ENCODE peak calls at places on chromosomes 2 and 18, in seven cellular contexts. T is heart left ventricle, W is adrenal gland, D is right lobe of liver, O is stomach, B is tibial nerve, Q is IMR-90. Y is an unnamed sample.
A peak's percentile ranks its signal among the peaks of the same experiment; 100 is the strongest.

GRCh38 chr2:3626118-3626816 is 31.4 kb downstream of the COLEC11 start:
- DNase-seq in T (no peak), W (no peak), D (no peak), O (peak; percentile 17), B (no peak), Q (peak; percentile 74), Y (no peak)

GRCh38 chr18:45456076-45457066 is 158.9 kb upstream of the SLC14A2 start:
- DNase-seq in T (peak; percentile 18), W (peak; percentile 26), D (no peak), O (no peak), B (peak; percentile 18), Q (no peak), Y (no peak)

GRCh38 chr2:100960688-100961087 is 41.4 kb upstream of the RPL31 start:
- DNase-seq in T (no peak), W (no peak), D (no peak), O (no peak), B (no peak), Q (no peak), Y (no peak)

GRCh38 chr18:37251679-37252078 is 313.9 kb downstream of the CELF4 start:
- DNase-seq in T (no peak), W (no peak), D (no peak), O (peak; percentile 32), B (no peak), Q (no peak), Y (no peak)

GRCh38 chr2:128359841-128360240 is 41.2 kb upstream of the HS6ST1 start:
- DNase-seq in T (no peak), W (no peak), D (no peak), O (no peak), B (no peak), Q (no peak), Y (peak; percentile 38)

GRCh38 chr2:43426305-43427031 is 169.4 kb downstream of the THADA start:
- DNase-seq in T (peak; percentile 36), W (peak; percentile 84), D (peak; percentile 69), O (peak; percentile 63), B (no peak), Q (peak; percentile 98), Y (peak; percentile 74)

GRCh38 chr2:85853499-85854165 is 35.2 kb downstream of the ST3GAL5 start:
- DNase-seq in T (no peak), W (no peak), D (no peak), O (no peak), B (no peak), Q (no peak), Y (peak; percentile 34)

GRCh38 chr2:198863655-198864054 is 594.1 kb downstream of the SATB2 start:
- DNase-seq in T (no peak), W (no peak), D (no peak), O (no peak), B (no peak), Q (peak; percentile 58), Y (no peak)

GRCh38 chr18:59383831-59384230 is 24.8 kb upstream of the LMAN1 start:
- DNase-seq in T (no peak), W (no peak), D (no peak), O (no peak), B (no peak), Q (no peak), Y (no peak)

GRCh38 chr2:53787255-53787910 is 539 bp downstream of the ERLEC1 start:
- DNase-seq in T (no peak), W (no peak), D (no peak), O (no peak), B (no peak), Q (peak; percentile 48), Y (no peak)

GRCh38 chr2:85997016-85997970 is 108.4 kb downstream of the POLR1A start:
- DNase-seq in T (peak; percentile 34), W (peak; percentile 91), D (no peak), O (no peak), B (no peak), Q (peak; percentile 16), Y (peak; percentile 60)

GRCh38 chr2:178200331-178200730 is 6.0 kb downstream of the OSBPL6 start:
- DNase-seq in T (no peak), W (no peak), D (no peak), O (no peak), B (no peak), Q (no peak), Y (no peak)

GRCh38 chr2:137202310-137202709 is 437.0 kb downstream of the THSD7B start:
- DNase-seq in T (no peak), W (no peak), D (no peak), O (no peak), B (no peak), Q (no peak), Y (no peak)

GRCh38 chr2:164661349-164661748 is 40.1 kb upstream of the GRB14 start:
- DNase-seq in T (no peak), W (no peak), D (no peak), O (no peak), B (no peak), Q (peak; percentile 1), Y (no peak)

GRCh38 chr2:163732718-163733117 is 3.1 kb downstream of the FIGN start:
- DNase-seq in T (no peak), W (no peak), D (no peak), O (no peak), B (no peak), Q (no peak), Y (no peak)

GRCh38 chr2:210195066-210195852 is 24.1 kb upstream of the KANSL1L start:
- DNase-seq in T (no peak), W (no peak), D (peak; percentile 21), O (no peak), B (no peak), Q (peak; percentile 58), Y (no peak)

GRCh38 chr18:23614413-23614812 is 28.1 kb upstream of the NPC1 start:
- DNase-seq in T (no peak), W (no peak), D (no peak), O (no peak), B (no peak), Q (no peak), Y (no peak)
- TF ChIP-seq POLR2A in T (no peak), W (no peak), D (no peak), O (no peak), B (no peak), Q (no peak), Y (no peak)

GRCh38 chr2:60508307-60508706 is 45.1 kb downstream of the BCL11A start:
- DNase-seq in T (no peak), W (no peak), D (no peak), O (no peak), B (no peak), Q (no peak), Y (no peak)
- H3K27ac ChIP-seq in T (no peak overlapping the region), W (no peak overlapping the region), D (no peak overlapping the region), O (no peak overlapping the region), B (no peak overlapping the region), Q (no peak overlapping the region), Y (no peak overlapping the region)

GRCh38 chr2:130336877-130337734 is 5.6 kb upstream of the IMP4 start:
- DNase-seq in T (peak; percentile 80), W (peak; percentile 79), D (peak; percentile 66), O (peak; percentile 90), B (peak; percentile 47), Q (peak; percentile 77), Y (peak; percentile 86)
- TF ChIP-seq POLR2A in T (no peak), W (no peak), D (no peak), O (peak; percentile 8), B (no peak), Q (peak; percentile 97), Y (no peak)

GRCh38 chr18:62612246-62612645 is 89.4 kb downstream of the ZCCHC2 start:
- DNase-seq in T (no peak), W (no peak), D (no peak), O (no peak), B (no peak), Q (no peak), Y (no peak)
- H3K27ac ChIP-seq in T (peak overlapping the region; percentile 66), W (no peak overlapping the region), D (no peak overlapping the region), O (no peak overlapping the region), B (no peak overlapping the region), Q (no peak overlapping the region), Y (no peak overlapping the region)

GRCh38 chr2:98470851-98471255 is 26.2 kb downstream of the INPP4A start:
- DNase-seq in T (no peak), W (no peak), D (no peak), O (no peak), B (no peak), Q (no peak), Y (no peak)
- TF ChIP-seq POLR2A in T (no peak), W (no peak), D (no peak), O (no peak), B (no peak), Q (no peak), Y (no peak)

DNA sequence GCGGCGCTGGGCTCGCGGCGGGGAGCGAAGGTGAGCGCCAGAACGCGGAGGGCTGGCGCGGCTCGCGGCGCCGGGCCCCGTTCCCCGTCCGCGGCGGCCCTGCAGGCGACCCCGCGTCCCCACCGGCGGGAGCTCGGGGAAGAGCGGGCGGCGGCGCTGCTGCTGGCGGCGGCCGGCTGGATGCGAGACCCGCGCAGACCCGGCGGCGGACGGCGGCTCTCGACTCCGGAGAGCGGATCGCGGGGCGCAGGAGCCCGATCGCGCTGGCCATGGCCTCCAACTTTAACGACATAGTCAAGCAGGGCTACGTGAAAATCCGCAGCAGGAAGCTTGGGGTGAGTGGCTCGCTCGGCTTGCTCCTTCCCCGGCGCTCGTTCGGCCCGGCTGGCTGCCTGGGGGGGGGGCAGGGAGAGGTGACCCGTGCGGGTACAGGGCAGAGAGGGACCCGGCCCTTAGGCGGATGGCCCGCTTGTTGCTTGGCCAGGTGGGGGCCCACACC is 337 bp downstream of the DOK6 start:
- DNase-seq in T (peak; percentile 18), W (no peak), D (peak; percentile 32), O (no peak), B (no peak), Q (peak; percentile 16), Y (peak; percentile 43)
- H3K27ac ChIP-seq in T (peak overlapping the region; percentile 22), W (no peak overlapping the region), D (peak overlapping the region; percentile 38), O (peak overlapping the region; percentile 27), B (peak overlapping the region; percentile 82), Q (peak overlapping the region; percentile 15), Y (peak overlapping the region; percentile 66)